ENCODE peak calls at places on chromosomes 5 and 9, in six cellular contexts. D is tibial nerve; L is A673; G is PC-3; C is CD8-positive, alpha-beta memory T cell; W is heart left ventricle. K is an unnamed sample. For H3K36me3, the result is how much of the 10 kb centered on the place peaks cover.

GRCh38 chr9:94056442-94056974 is 27.8 kb upstream of the PTPDC1 start:
- DNase-seq in L (peak), G (no peak), D (peak), C (no peak), W (no peak), K (no peak)

GRCh38 chr5:181152406-181152805 is 5.0 kb downstream of the OR2V2 start:
- DNase-seq in C (no peak), G (peak), L (no peak), W (no peak), D (no peak), K (no peak)

GRCh38 chr9:102950341-102950740 is 44.8 kb upstream of the CYLC2 start:
- DNase-seq in G (peak), L (no peak), W (no peak), C (no peak), D (no peak), K (no peak)

GRCh38 chr5:52692039-52692438 is 95.7 kb upstream of the ITGA1 start:
- DNase-seq in G (peak), W (no peak), C (no peak), D (no peak), L (no peak), K (peak)

GRCh38 chr5:102701748-102702147 is 53.4 kb upstream of the PAM start:
- DNase-seq in C (no peak), G (no peak), W (no peak), L (no peak), D (no peak), K (no peak)

GRCh38 chr5:55021465-55021864 is 2.6 kb upstream of the GZMK start:
- DNase-seq in D (no peak), W (no peak), G (no peak), L (no peak), C (no peak), K (no peak)

GRCh38 chr9:87201316-87201715 is 254.0 kb upstream of the GAS1 start:
- DNase-seq in W (no peak), G (no peak), D (no peak), L (peak), C (no peak), K (no peak)

GRCh38 chr9:69645488-69645887 is 26.7 kb downstream of the APBA1 start:
- DNase-seq in G (peak), L (no peak), W (no peak), C (no peak), D (no peak), K (peak)

GRCh38 chr9:3330792-3331420 is 194.9 kb downstream of the RFX3 start:
- DNase-seq in C (no peak), D (no peak), W (no peak), L (peak), G (peak), K (peak)

GRCh38 chr9:130779153-130779855 is 55.8 kb upstream of the ABL1 start:
- DNase-seq in L (no peak), W (no peak), C (no peak), G (no peak), D (no peak), K (no peak)

GRCh38 chr5:74946471-74946870 is 80.3 kb upstream of the FAM169A start:
- DNase-seq in W (no peak), C (no peak), L (no peak), G (no peak), D (no peak), K (no peak)

GRCh38 chr5:178449163-178450060 is 140.8 kb downstream of the COL23A1 start:
- DNase-seq in C (no peak), G (no peak), L (no peak), W (peak), D (no peak), K (no peak)

GRCh38 chr5:172187118-172188032 is 649 bp downstream of the STK10 start:
- DNase-seq in W (peak), G (peak), D (peak), L (peak), C (peak), K (peak)

GRCh38 chr9:35680331-35681105 is 6.8 kb downstream of the CA9 start:
- DNase-seq in G (no peak), W (no peak), C (no peak), L (no peak), D (no peak), K (no peak)

GRCh38 chr9:21968331-21969010 is 25.7 kb downstream of the CDKN2A start:
- DNase-seq in L (no peak), G (no peak), W (no peak), C (no peak), D (no peak), K (no peak)

GRCh38 chr9:128841704-128842492 is 12.3 kb upstream of the SPOUT1 start:
- DNase-seq in G (no peak), D (no peak), L (no peak), C (no peak), W (no peak), K (no peak)

GRCh38 chr9:75108571-75108970 is 20.3 kb downstream of the OSTF1 start:
- DNase-seq in D (no peak), L (no peak), C (no peak), W (peak), G (peak), K (no peak)

DNA sequence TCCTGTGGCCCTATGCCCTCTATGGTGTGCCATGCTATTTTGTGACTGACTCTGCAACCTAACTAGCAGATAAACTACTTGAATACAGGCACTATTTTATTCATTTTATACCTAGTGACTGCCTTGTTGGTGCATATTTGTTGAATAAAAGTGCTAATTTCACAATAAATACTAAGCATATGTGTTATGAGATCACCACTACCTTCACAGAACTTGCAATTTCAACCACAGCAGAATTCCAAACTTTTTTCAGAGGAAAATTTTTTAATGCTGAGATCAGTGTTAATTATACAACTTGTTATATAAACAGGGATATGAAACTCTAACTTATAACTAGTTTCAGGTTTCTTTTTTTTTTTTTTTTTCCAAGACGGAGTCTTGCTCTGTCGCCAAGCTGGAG is 94.8 kb downstream of the NR3C1 start:
- DNase-seq in G (no peak), W (no peak), D (no peak), L (no peak), C (no peak), K (no peak)
- H3K27ac ChIP-seq in G (no peak), W (no peak), D (no peak), L (no peak), C (no peak), K (no peak)

GRCh38 chr5:66080664-66081063 is 63.4 kb upstream of the SREK1 start:
- DNase-seq in G (no peak), W (no peak), L (no peak), D (no peak), C (no peak), K (no peak)
- H3K36me3 ChIP-seq in G (under half), W (under half), L (under half), D (under half), C (under half), K (under half)

GRCh38 chr9:120386390-120387131 is 193.4 kb downstream of the CDK5RAP2 start:
- DNase-seq in C (no peak), L (no peak), W (no peak), G (no peak), D (no peak), K (peak)
- H3K27ac ChIP-seq in C (no peak), L (no peak), W (no peak), G (no peak), D (no peak), K (no peak)

DNA sequence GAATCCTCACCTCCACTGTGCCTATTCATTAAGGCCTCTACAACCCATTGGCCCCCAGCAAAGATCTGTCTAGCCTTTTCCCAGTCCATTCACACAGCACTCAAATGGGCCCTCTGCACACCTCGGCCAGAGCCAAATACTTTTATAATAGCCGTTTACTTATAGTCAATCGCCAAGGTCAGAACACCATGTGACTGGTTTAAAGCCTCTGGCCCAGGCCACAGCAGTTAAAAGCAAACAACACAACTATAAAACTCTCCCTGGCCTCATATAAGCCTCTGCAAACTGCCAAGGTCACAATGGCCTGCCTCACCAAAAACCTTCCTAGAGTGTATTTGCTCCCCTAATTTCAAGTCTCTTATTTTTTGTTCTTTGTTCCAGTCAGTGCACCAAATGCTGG is 562.6 kb downstream of the CAAP1 start:
- DNase-seq in L (no peak), C (no peak), W (no peak), G (no peak), D (no peak), K (no peak)
- H3K36me3 ChIP-seq in L (under half), C (under half), W (under half), G (under half), D (under half), K (under half)

GRCh38 chr5:107669543-107670027 is 1.2 kb downstream of the EFNA5 start:
- DNase-seq in G (peak), C (no peak), L (peak), D (no peak), W (peak), K (peak)

GRCh38 chr5:107672212-107673105 is 1.7 kb upstream of the EFNA5 start:
- DNase-seq in G (peak), W (peak), C (no peak), D (peak), L (peak), K (peak)

GRCh38 chr5:107670028-107670926 is 460 bp downstream of the EFNA5 start:
- DNase-seq in G (peak), D (no peak), L (peak), C (no peak), W (peak), K (peak)

GRCh38 chr5:107671742-107672211 is 1.0 kb upstream of the EFNA5 start:
- DNase-seq in W (no peak), C (no peak), D (no peak), G (peak), L (peak), K (peak)

DNA sequence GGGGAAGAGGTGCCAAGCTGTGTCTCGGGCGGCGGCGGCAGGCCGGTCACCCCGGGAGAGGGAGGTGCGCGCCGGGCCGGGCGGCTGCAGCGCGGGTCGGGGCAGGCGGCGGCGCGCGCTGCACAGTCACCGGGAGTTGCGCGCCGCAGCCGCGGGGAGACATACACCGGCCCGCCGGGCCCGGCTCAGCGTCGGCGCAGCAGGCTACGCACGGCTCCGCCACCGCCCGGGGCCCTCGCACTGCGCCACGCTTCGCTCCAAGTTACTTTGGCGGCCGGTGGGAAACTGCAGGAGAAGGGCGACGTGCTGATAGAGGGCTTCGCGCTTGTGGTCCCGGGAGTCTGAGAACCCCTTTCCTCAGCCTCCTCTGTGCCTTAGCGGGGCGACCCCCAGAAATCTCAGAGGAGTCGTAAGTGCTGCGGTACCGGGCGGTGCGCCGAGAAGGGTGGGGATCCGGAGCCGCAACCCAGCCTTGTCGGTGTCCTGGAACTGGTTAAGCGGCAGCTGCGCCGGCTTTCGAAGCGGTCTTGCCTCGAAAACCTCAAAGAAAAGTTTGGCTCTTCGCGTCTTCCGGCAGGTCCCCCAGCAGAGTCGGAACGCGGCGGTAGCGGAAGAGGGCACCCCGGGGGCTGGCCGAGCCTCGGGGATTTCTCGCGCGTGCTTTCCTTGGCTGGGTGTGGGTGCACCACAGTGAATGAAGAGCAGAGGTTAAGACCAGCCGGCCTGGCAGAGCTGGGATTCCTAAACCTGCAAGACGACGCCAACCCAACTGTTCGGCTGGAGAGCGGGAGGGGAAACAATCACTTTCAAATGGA is at the start of gene EFNA5:
- DNase-seq in D (peak), W (peak), C (no peak), L (peak), G (peak), K (peak)
- H3K27ac ChIP-seq in D (peak), W (peak), C (no peak), L (peak), G (peak), K (peak)

GRCh38 chr5:169599451-169599850 is 15.9 kb downstream of the SPDL1 start:
- DNase-seq in L (no peak), C (no peak), W (no peak), D (no peak), G (peak), K (no peak)

GRCh38 chr5:169591636-169592035 is 8.1 kb downstream of the SPDL1 start:
- DNase-seq in C (no peak), L (no peak), G (peak), D (no peak), W (no peak), K (no peak)

GRCh38 chr5:169590602-169591001 is 7.0 kb downstream of the SPDL1 start:
- DNase-seq in G (no peak), L (no peak), D (no peak), C (no peak), W (no peak), K (no peak)

GRCh38 chr5:169592937-169593650 is 9.5 kb downstream of the SPDL1 start:
- DNase-seq in L (no peak), C (no peak), G (peak), W (no peak), D (no peak), K (no peak)

DNA sequence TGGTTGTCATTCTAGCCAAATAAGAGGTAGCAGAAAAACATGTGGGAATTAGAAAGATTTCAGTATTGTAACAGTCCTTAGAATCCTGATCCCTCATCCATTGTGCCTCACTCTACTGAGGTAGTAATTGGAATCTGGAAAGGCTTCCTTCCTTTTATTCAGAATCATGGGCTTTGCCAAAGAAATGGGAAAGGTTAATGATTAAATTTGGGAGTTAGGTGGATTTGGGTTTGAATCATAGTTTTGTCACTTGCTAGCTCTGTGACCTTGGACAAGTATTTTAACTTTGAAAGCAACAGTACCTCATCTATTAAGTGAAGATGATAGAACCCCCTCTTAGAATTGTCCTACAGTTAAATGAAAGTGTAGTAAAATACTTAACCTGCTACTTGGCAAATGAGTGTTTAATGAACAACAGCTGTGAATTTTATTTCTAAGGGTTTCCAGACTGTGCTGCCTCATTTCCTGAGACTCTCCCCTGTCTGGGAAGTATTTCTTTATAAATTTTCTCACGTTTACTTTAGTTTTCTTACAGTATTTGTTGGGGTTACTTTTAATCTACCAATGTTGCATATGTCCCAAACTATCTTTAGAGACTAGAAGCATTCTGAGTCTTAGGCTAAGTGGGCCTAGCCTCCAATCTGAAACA is 11.7 kb downstream of the SPDL1 start:
- DNase-seq in C (no peak), G (no peak), W (no peak), D (no peak), L (no peak), K (no peak)
- H3K36me3 ChIP-seq in C (under half), G (half or more), W (under half), D (under half), L (half or more), K (half or more)

DNA sequence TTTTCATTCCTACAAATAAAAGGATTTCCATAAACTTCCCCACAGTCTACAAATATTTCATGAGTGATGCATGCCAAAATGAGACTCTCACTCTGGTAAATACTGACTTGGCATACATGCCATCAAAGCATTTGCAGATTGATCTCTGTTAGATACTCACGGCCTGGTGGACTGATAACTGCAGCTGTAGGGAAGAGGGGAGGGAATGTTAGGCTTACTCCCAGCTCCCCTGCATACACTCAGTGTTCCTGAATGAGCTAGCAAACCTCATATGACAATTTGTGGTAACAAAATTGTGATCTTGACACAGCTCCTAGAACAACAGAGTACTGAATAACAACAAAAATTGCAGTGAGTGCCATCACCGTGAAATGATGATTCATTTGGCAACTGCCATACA is 435.3 kb downstream of the NR2F1-AS1 start:
- DNase-seq in D (no peak), C (no peak), L (no peak), W (no peak), G (peak), K (no peak)
- H3K27ac ChIP-seq in D (no peak), C (no peak), L (no peak), W (no peak), G (no peak), K (no peak)

DNA sequence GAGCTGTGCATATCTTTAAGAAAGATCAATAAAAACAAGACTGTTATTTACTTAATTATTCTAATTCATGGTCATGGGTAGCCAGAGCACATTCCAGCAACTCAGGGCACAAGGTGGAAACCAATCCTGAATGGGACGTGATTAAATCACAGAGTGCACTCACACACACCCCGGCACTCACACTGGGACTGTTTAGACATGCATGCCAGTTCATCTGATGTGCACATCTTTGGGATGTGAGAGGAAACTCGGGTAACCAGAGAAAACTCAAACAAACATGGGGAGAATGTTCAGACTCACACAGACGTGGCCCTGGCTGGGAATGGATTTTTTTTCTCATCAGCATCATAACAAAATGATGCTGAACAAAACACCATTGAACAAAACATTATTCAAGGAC is 29.4 kb downstream of the SMAD5 start:
- DNase-seq in W (no peak), D (no peak), L (no peak), C (no peak), G (no peak), K (no peak)
- H3K36me3 ChIP-seq in W (under half), D (under half), L (under half), C (under half), G (under half), K (half or more)

GRCh38 chr9:137757139-137757538 is 120.4 kb upstream of the CACNA1B start:
- DNase-seq in G (no peak), D (no peak), W (peak), C (no peak), L (no peak), K (no peak)
- H3K27ac ChIP-seq in G (no peak), D (no peak), W (no peak), C (no peak), L (no peak), K (peak)

K was measured in SJCRH30.